ENCODE peak calls at places on chromosome 11, in five cellular contexts. Y is T-helper 9 cell; X is activated T-helper 9 cell treated with anti-CD3 and anti-CD28 coated beads, Interleukin-2, amount 50 U/mL, for 16 hours; T is NCI-H2227 treated with DMSO at 0.1 percent for 48 hours; M is skeletal muscle cell. Z is an unnamed sample.

GRCh38 chr11:62708423-62709261 is 1.2 kb downstream of the GNG3 start:
- DNase-seq in X (no peak), Y (peak; percentile 42), M (no peak), T (peak; percentile 57), Z (peak; percentile 34)

GRCh38 chr11:65420506-65421203 is 1.9 kb upstream of the NEAT1 start:
- DNase-seq in Y (no peak), X (no peak), T (no peak), M (no peak), Z (no peak)

GRCh38 chr11:106765849-106766248 is 252.4 kb downstream of the GUCY1A2 start:
- DNase-seq in Y (no peak), X (no peak), T (no peak), M (no peak), Z (no peak)

GRCh38 chr11:62128835-62129234 is 5.0 kb downstream of the INCENP start:
- DNase-seq in Y (no peak), M (no peak), X (no peak), T (no peak), Z (no peak)

GRCh38 chr11:7585816-7586215 is 72.0 kb downstream of the PPFIBP2 start:
- DNase-seq in T (no peak), M (no peak), X (no peak), Y (no peak), Z (no peak)

GRCh38 chr11:8942518-8943066 is at the start of gene ASCL3:
- DNase-seq in T (no peak), Y (no peak), X (no peak), M (no peak), Z (no peak)

GRCh38 chr11:78363018-78363619 is 54.5 kb downstream of the GAB2 start:
- DNase-seq in Y (no peak), X (no peak), M (no peak), T (no peak), Z (no peak)

GRCh38 chr11:68840661-68841653 is 759 bp downstream of the CPT1A start:
- DNase-seq in T (no peak), M (no peak), Y (no peak), X (no peak), Z (no peak)

GRCh38 chr11:65899356-65900124 is 648 bp downstream of the FOSL1 start:
- DNase-seq in M (no peak), T (no peak), X (peak; percentile 70), Y (peak; percentile 52), Z (peak; percentile 38)

GRCh38 chr11:46260161-46260560 is 17.3 kb upstream of the CREB3L1 start:
- DNase-seq in X (no peak), T (peak; percentile 77), M (no peak), Y (no peak), Z (no peak)

GRCh38 chr11:119134389-119134978 is 13.1 kb downstream of the HINFP start:
- DNase-seq in Y (no peak), M (no peak), X (no peak), T (no peak), Z (no peak)

GRCh38 chr11:72635309-72635915 is 38.8 kb downstream of the PDE2A start:
- DNase-seq in M (no peak), Y (no peak), X (no peak), T (no peak), Z (no peak)

GRCh38 chr11:117087446-117087845 is 10.8 kb downstream of the SIK3 start:
- DNase-seq in Y (no peak), M (no peak), X (no peak), T (no peak), Z (no peak)

GRCh38 chr11:61879152-61879551 is 12.2 kb downstream of the FADS3 start:
- DNase-seq in X (no peak), T (no peak), M (no peak), Y (no peak), Z (no peak)